ENCODE peak calls at places on chromosomes 6 and 20, in ten cellular contexts. Q, J, V, Z, F, Y, B, S, N and C are unnamed samples.

GRCh38 chr20:52179331-52180166 is 12.0 kb downstream of the ZFP64 start:
- DNase-seq in Q (no peak), J (no peak), V (no peak), Z (no peak), F (peak; percentile 34), Y (no peak), B (no peak), S (peak; percentile 62), N (peak; percentile 31), C (no peak)

GRCh38 chr6:116210750-116211425 is 43.0 kb downstream of the TSPYL4 start:
- DNase-seq in Q (no peak), J (no peak), V (no peak), Z (peak; percentile 65), F (no peak), Y (peak; percentile 66), B (peak; percentile 19), S (no peak), N (peak; percentile 26), C (no peak)

GRCh38 chr6:145310116-145310515 is 425.2 kb downstream of the EPM2A start:
- DNase-seq in Q (no peak), J (no peak), V (no peak), Z (no peak), F (no peak), Y (no peak), B (no peak), S (no peak), N (peak; percentile 33), C (no peak)

GRCh38 chr6:146133866-146134265 is 105.0 kb downstream of the GRM1 start:
- DNase-seq in Q (no peak), J (no peak), V (no peak), Z (no peak), F (no peak), Y (no peak), B (no peak), S (no peak), N (no peak), C (no peak)

GRCh38 chr20:38278150-38278549 is 17.6 kb upstream of the KIAA1755 start:
- DNase-seq in Q (no peak), J (no peak), V (no peak), Z (no peak), F (no peak), Y (no peak), B (no peak), S (no peak), N (no peak), C (no peak)

GRCh38 chr6:166776571-166776970 is 149.5 kb upstream of the RPS6KA2 start:
- DNase-seq in Q (no peak), J (no peak), V (no peak), Z (no peak), F (no peak), Y (no peak), B (no peak), S (no peak), N (no peak), C (no peak)

GRCh38 chr6:166351715-166352285 is 9.5 kb upstream of the SFT2D1 start:
- DNase-seq in Q (no peak), J (no peak), V (peak; percentile 60), Z (peak; percentile 47), F (no peak), Y (peak; percentile 12), B (peak; percentile 45), S (peak; percentile 37), N (peak; percentile 31), C (peak; percentile 21)

GRCh38 chr6:161482517-161482903 is 208.6 kb upstream of the AGPAT4 start:
- DNase-seq in Q (no peak), J (no peak), V (no peak), Z (no peak), F (no peak), Y (no peak), B (no peak), S (no peak), N (no peak), C (no peak)

GRCh38 chr6:100881707-100882040 is 545 bp upstream of the ASCC3 start:
- DNase-seq in Q (no peak), J (no peak), V (no peak), Z (no peak), F (no peak), Y (no peak), B (peak; percentile 55), S (no peak), N (peak; percentile 6), C (no peak)

GRCh38 chr6:167400482-167401138 is 75.7 kb downstream of the TTLL2 start:
- DNase-seq in Q (peak; percentile 42), J (no peak), V (no peak), Z (no peak), F (no peak), Y (no peak), B (no peak), S (no peak), N (no peak), C (no peak)

GRCh38 chr6:100565439-100566104 is 100.9 kb upstream of the SIM1 start:
- DNase-seq in Q (no peak), J (no peak), V (no peak), Z (no peak), F (no peak), Y (no peak), B (no peak), S (no peak), N (no peak), C (no peak)

GRCh38 chr20:58277578-58278344 is 31.8 kb upstream of the RAB22A start:
- DNase-seq in Q (no peak), J (no peak), V (no peak), Z (no peak), F (no peak), Y (no peak), B (no peak), S (no peak), N (no peak), C (no peak)

GRCh38 chr6:89199571-89199970 is 17.6 kb downstream of the GABRR1 start:
- DNase-seq in Q (no peak), J (no peak), V (no peak), Z (no peak), F (no peak), Y (no peak), B (no peak), S (no peak), N (no peak), C (no peak)

GRCh38 chr6:33313709-33314514 is at the start of gene TAPBP:
- DNase-seq in Q (peak; percentile 87), J (no peak), V (peak; percentile 82), Z (peak; percentile 81), F (peak; percentile 86), Y (peak; percentile 62), B (peak; percentile 39), S (peak; percentile 92), N (peak; percentile 63), C (peak; percentile 55)

GRCh38 chr20:25070821-25071473 is 11.0 kb downstream of the VSX1 start:
- DNase-seq in Q (no peak), J (no peak), V (no peak), Z (no peak), F (no peak), Y (no peak), B (no peak), S (no peak), N (no peak), C (no peak)

GRCh38 chr20:5612476-5613291 is 137.5 kb upstream of the SHLD1 start:
- DNase-seq in Q (no peak), J (no peak), V (no peak), Z (peak; percentile 37), F (no peak), Y (no peak), B (no peak), S (no peak), N (peak; percentile 31), C (no peak)

GRCh38 chr6:160952633-160953281 is 38.8 kb upstream of the MAP3K4 start:
- DNase-seq in Q (no peak), J (no peak), V (no peak), Z (no peak), F (no peak), Y (no peak), B (no peak), S (no peak), N (no peak), C (no peak)

GRCh38 chr20:11492391-11492790 is 425.3 kb upstream of the BTBD3 start:
- DNase-seq in Q (no peak), J (no peak), V (no peak), Z (no peak), F (no peak), Y (no peak), B (no peak), S (no peak), N (no peak), C (no peak)

GRCh38 chr20:11851646-11852045 is 66.0 kb upstream of the BTBD3 start:
- DNase-seq in Q (no peak), J (no peak), V (no peak), Z (no peak), F (no peak), Y (no peak), B (no peak), S (no peak), N (no peak), C (no peak)

GRCh38 chr6:72653032-72653431 is 31.2 kb downstream of the KCNQ5 start:
- DNase-seq in Q (no peak), J (no peak), V (no peak), Z (no peak), F (no peak), Y (no peak), B (no peak), S (no peak), N (no peak), C (no peak)

GRCh38 chr6:108589244-108589730 is 28.6 kb downstream of the FOXO3 start:
- DNase-seq in Q (peak; percentile 90), J (peak; percentile 60), V (peak; percentile 68), Z (peak; percentile 94), F (no peak), Y (peak; percentile 66), B (no peak), S (no peak), N (no peak), C (peak; percentile 15)

GRCh38 chr6:21102201-21102600 is 491.4 kb upstream of the SOX4 start:
- DNase-seq in Q (no peak), J (no peak), V (no peak), Z (no peak), F (no peak), Y (no peak), B (no peak), S (no peak), N (no peak), C (no peak)

GRCh38 chr6:110654096-110654820 is 161.0 kb downstream of the CDK19 start:
- DNase-seq in Q (no peak), J (no peak), V (no peak), Z (no peak), F (no peak), Y (no peak), B (no peak), S (no peak), N (no peak), C (peak; percentile 80)

GRCh38 chr6:43286995-43287716 is 10.9 kb upstream of the SLC22A7 start:
- DNase-seq in Q (peak; percentile 36), J (no peak), V (no peak), Z (no peak), F (no peak), Y (no peak), B (no peak), S (no peak), N (no peak), C (peak; percentile 71)

GRCh38 chr6:22236626-22237414 is 60.0 kb downstream of the PRL start:
- DNase-seq in Q (no peak), J (no peak), V (no peak), Z (no peak), F (no peak), Y (peak; percentile 96), B (no peak), S (no peak), N (peak; percentile 55), C (no peak)

GRCh38 chr6:40124924-40125323 is 190.7 kb upstream of the MOCS1 start:
- DNase-seq in Q (no peak), J (no peak), V (no peak), Z (no peak), F (no peak), Y (no peak), B (no peak), S (no peak), N (no peak), C (no peak)

GRCh38 chr6:170066679-170067078 is 224.2 kb downstream of the DLL1 start:
- DNase-seq in Q (peak; percentile 40), J (no peak), V (no peak), Z (no peak), F (no peak), Y (no peak), B (no peak), S (no peak), N (no peak), C (no peak)

GRCh38 chr20:20138301-20139064 is 86.2 kb downstream of the CFAP61 start:
- DNase-seq in Q (peak; percentile 20), J (no peak), V (no peak), Z (no peak), F (no peak), Y (no peak), B (no peak), S (no peak), N (no peak), C (no peak)